ENCODE peak calls at places on chromosomes 5 and 9, in five cellular contexts. L, C, U, D and G are unnamed samples.

GRCh38 chr5:161548472-161549094 is 2.1 kb upstream of the GABRB2 start:
- DNase-seq in C (no peak), U (no peak), D (no peak), L (no peak), G (no peak)

GRCh38 chr9:96219615-96220257 is 82.2 kb downstream of the HSD17B3 start:
- DNase-seq in C (peak; percentile 35), L (no peak), D (no peak), U (no peak), G (no peak)

GRCh38 chr9:128001411-128002298 is 20.9 kb upstream of the EEIG1 start:
- DNase-seq in D (peak; percentile 77), L (no peak), C (no peak), U (no peak), G (no peak)

GRCh38 chr9:129900263-129901041 is 65.2 kb downstream of the USP20 start:
- DNase-seq in C (no peak), D (no peak), L (no peak), U (no peak), G (no peak)

GRCh38 chr9:128065907-128066712 is 1.0 kb downstream of the NAIF1 start:
- DNase-seq in U (no peak), D (no peak), C (no peak), L (no peak), G (no peak)

GRCh38 chr5:173306695-173307094 is 21.5 kb downstream of the STC2 start:
- DNase-seq in C (no peak), L (no peak), U (no peak), D (no peak), G (no peak)

GRCh38 chr5:60248900-60249299 is 355.4 kb upstream of the PDE4D start:
- DNase-seq in C (no peak), D (no peak), U (no peak), L (no peak), G (no peak)

GRCh38 chr5:168106008-168106761 is 185.3 kb upstream of the WWC1 start:
- DNase-seq in C (no peak), D (peak; percentile 70), L (no peak), U (no peak), G (no peak)

GRCh38 chr5:108726446-108727091 is 21.1 kb upstream of the FER start:
- DNase-seq in U (no peak), C (no peak), D (no peak), L (no peak), G (no peak)

GRCh38 chr5:78858401-78858800 is 126.7 kb downstream of the ARSB start:
- DNase-seq in U (no peak), D (no peak), L (no peak), C (no peak), G (no peak)

GRCh38 chr5:173868096-173868879 is 19.9 kb upstream of the CPEB4 start:
- DNase-seq in D (peak; percentile 29), C (peak; percentile 45), L (no peak), U (no peak), G (no peak)

GRCh38 chr9:136135326-136136126 is 16.9 kb upstream of the TMEM250 start:
- DNase-seq in C (no peak), L (no peak), D (no peak), U (no peak), G (no peak)

GRCh38 chr9:114953917-114954316 is 23.5 kb upstream of the TNFSF8 start:
- DNase-seq in L (no peak), U (peak; percentile 47), D (peak; percentile 63), C (peak; percentile 50), G (no peak)

GRCh38 chr5:38666668-38667498 is 110.4 kb upstream of the LIFR start:
- DNase-seq in C (peak; percentile 43), U (peak; percentile 57), L (no peak), D (peak; percentile 73), G (peak; percentile 2)

GRCh38 chr9:106420511-106420944 is 442.4 kb upstream of the ZNF462 start:
- DNase-seq in L (no peak), D (peak; percentile 83), C (no peak), U (no peak), G (no peak)

GRCh38 chr5:153447534-153447933 is 42.9 kb upstream of the GRIA1 start:
- DNase-seq in U (no peak), D (no peak), L (no peak), C (no peak), G (no peak)

GRCh38 chr5:58080573-58080972 is 379.3 kb downstream of the PLK2 start:
- DNase-seq in C (no peak), D (peak; percentile 29), L (no peak), U (no peak), G (no peak)

GRCh38 chr9:112180387-112180881 is 5.3 kb upstream of the SUSD1 start:
- DNase-seq in L (no peak), U (no peak), D (no peak), C (no peak), G (no peak)